ENCODE peak calls at places on chromosome 5, in six cellular contexts. C is H1, A is WTC11, T is K562, K is HepG2, D is HCT116. R is an unnamed sample.

GRCh38 chr5:160555836-160556660 is 134.4 kb downstream of the PTTG1 start:
- DNase-seq in T (no peak), C (no peak), D (no peak), A (no peak), K (no peak), R (no peak)

GRCh38 chr5:5752844-5753243 is 330.4 kb downstream of the ICE1 start:
- DNase-seq in T (no peak), K (no peak), C (no peak), D (no peak), A (no peak), R (no peak)

GRCh38 chr5:139705655-139706587 is 57.8 kb downstream of the CXXC5 start:
- DNase-seq in T (no peak), A (no peak), C (no peak), D (no peak), K (no peak), R (no peak)

GRCh38 chr5:82019342-82020138 is 47.7 kb downstream of the ATG10 start:
- DNase-seq in C (no peak), T (no peak), A (no peak), K (peak; percentile 50), D (no peak), R (no peak)

GRCh38 chr5:137718611-137719010 is 17.3 kb downstream of the KLHL3 start:
- DNase-seq in T (no peak), A (no peak), D (no peak), K (no peak), C (no peak), R (no peak)

GRCh38 chr5:139222346-139222745 is 24.2 kb upstream of the SIL1 start:
- DNase-seq in K (no peak), C (no peak), D (no peak), A (no peak), T (no peak), R (no peak)

GRCh38 chr5:120345947-120346346 is 118.2 kb upstream of the PRR16 start:
- DNase-seq in K (no peak), C (no peak), A (no peak), T (no peak), D (no peak), R (no peak)

GRCh38 chr5:91281409-91281808 is 101.7 kb downstream of the ARRDC3 start:
- DNase-seq in D (peak; percentile 34), C (no peak), A (no peak), K (no peak), T (no peak), R (no peak)

GRCh38 chr5:96159076-96159475 is 197.4 kb upstream of the ELL2 start:
- DNase-seq in C (no peak), T (no peak), A (no peak), D (no peak), K (no peak), R (no peak)

GRCh38 chr5:87340716-87341115 is 72.0 kb downstream of the CCNH start:
- DNase-seq in C (no peak), A (no peak), T (no peak), K (no peak), D (no peak), R (no peak)

GRCh38 chr5:33468811-33469435 is 28.2 kb downstream of the TARS1 start:
- DNase-seq in A (no peak), T (no peak), D (no peak), C (no peak), K (no peak), R (no peak)

GRCh38 chr5:80255425-80255751 is 460 bp downstream of the SERINC5 start:
- DNase-seq in K (no peak), D (no peak), T (peak; percentile 72), C (no peak), A (peak; percentile 54), R (peak; percentile 67)
- TF ChIP-seq SP1 in K (no peak), D (no peak), T (no peak), C (no peak), A (no peak), R (no peak)

GRCh38 chr5:68239485-68239884 is 23.9 kb downstream of the PIK3R1 start:
- DNase-seq in A (no peak), K (peak; percentile 94), C (no peak), D (no peak), T (no peak), R (peak; percentile 20)
- TF ChIP-seq SP1 in A (no peak), K (no peak), C (no peak), D (no peak), T (no peak), R (no peak)

DNA sequence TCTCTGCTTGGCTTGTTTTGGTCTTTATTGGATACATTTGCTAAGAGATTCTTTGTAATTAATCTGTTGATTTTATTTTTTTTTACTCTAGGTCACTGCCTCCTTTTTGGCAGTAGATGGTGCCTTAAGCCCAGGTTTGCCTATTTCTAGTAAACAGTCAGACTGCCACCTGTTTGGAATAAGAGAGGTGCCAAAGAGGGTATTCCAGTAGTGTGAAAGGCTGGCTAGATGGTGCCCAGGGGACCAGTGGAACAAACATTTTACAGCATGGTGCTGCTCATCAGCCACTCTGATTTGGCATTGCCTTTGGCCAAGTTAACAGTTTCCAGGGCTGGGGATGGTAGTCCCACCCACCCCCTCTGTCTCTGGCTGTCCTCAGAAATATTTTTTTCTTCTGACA is 36.7 kb upstream of the FBXL7 start:
- DNase-seq in K (no peak), C (no peak), A (no peak), D (no peak), T (no peak), R (no peak)
- TF ChIP-seq SP1 in K (no peak), C (no peak), A (no peak), D (no peak), T (no peak), R (no peak)

GRCh38 chr5:149289307-149289706 is 17.6 kb downstream of the AFAP1L1 start:
- DNase-seq in K (no peak), T (no peak), C (no peak), D (no peak), A (no peak), R (no peak)
- TF ChIP-seq SP1 in K (no peak), T (no peak), C (no peak), D (no peak), A (no peak), R (no peak)

GRCh38 chr5:102718819-102719218 is 36.3 kb upstream of the PAM start:
- DNase-seq in D (no peak), C (no peak), A (no peak), T (no peak), K (no peak), R (no peak)
- TF ChIP-seq SP1 in D (no peak), C (no peak), A (no peak), T (no peak), K (no peak), R (no peak)